ENCODE peak calls at places on chromosomes 11 and 22, in ten cellular contexts. W is adrenal gland; I is CD4-positive, CD25-positive, alpha-beta regulatory T cell; K is fibroblast of the aortic adventitia; L is neuronal stem cell; Y is adipocyte; V is K562; J is AG04450; B is astrocyte of the spinal cord; R is right lobe of liver. H is an unnamed sample.
A peak's percentile ranks its signal among the peaks of the same experiment; 100 is the strongest.

GRCh38 chr11:45921561-45922424 is 663 bp upstream of the LARGE2 start:
- DNase-seq in W (peak; percentile 50), I (peak; percentile 20), K (no peak), L (peak; percentile 65), Y (no peak), V (no peak), J (no peak), B (no peak), R (peak; percentile 75), H (no peak)

GRCh38 chr22:16967453-16968217 is 40.4 kb downstream of the GAB4 start:
- DNase-seq in W (no peak), I (no peak), K (no peak), L (no peak), Y (no peak), V (no peak), J (no peak), B (no peak), R (no peak), H (no peak)

GRCh38 chr22:28903719-28904118 is 20.3 kb downstream of the ZNRF3 start:
- DNase-seq in W (peak; percentile 60), I (no peak), K (peak; percentile 19), L (no peak), Y (no peak), V (no peak), J (no peak), B (no peak), R (no peak), H (no peak)

GRCh38 chr22:23226497-23226850 is 46.2 kb downstream of the BCR start:
- DNase-seq in W (no peak), I (no peak), K (no peak), L (no peak), Y (no peak), V (no peak), J (no peak), B (no peak), R (no peak), H (no peak)

GRCh38 chr22:28506207-28506606 is 173.4 kb downstream of the TTC28 start:
- DNase-seq in W (no peak), I (no peak), K (no peak), L (no peak), Y (no peak), V (no peak), J (no peak), B (no peak), R (no peak), H (no peak)

GRCh38 chr22:31750365-31751284 is 693 bp upstream of the PRR14L start:
- DNase-seq in W (no peak), I (no peak), K (no peak), L (no peak), Y (no peak), V (no peak), J (no peak), B (no peak), R (no peak), H (no peak)

GRCh38 chr22:29331213-29331612 is 15.7 kb upstream of the RASL10A start:
- DNase-seq in W (peak; percentile 77), I (no peak), K (no peak), L (no peak), Y (no peak), V (no peak), J (no peak), B (peak; percentile 61), R (no peak), H (no peak)

GRCh38 chr22:48919851-48920589 is 907.7 kb downstream of the BRD1 start:
- DNase-seq in W (no peak), I (no peak), K (no peak), L (no peak), Y (no peak), V (no peak), J (no peak), B (no peak), R (no peak), H (no peak)

GRCh38 chr11:58006940-58007339 is 16.7 kb upstream of the OR9Q1 start:
- DNase-seq in W (no peak), I (no peak), K (peak; percentile 45), L (no peak), Y (no peak), V (no peak), J (peak; percentile 26), B (no peak), R (no peak), H (no peak)

GRCh38 chr11:65586676-65587075 is 8.9 kb downstream of the KCNK7 start:
- DNase-seq in W (no peak), I (no peak), K (peak; percentile 69), L (peak; percentile 78), Y (no peak), V (no peak), J (no peak), B (no peak), R (no peak), H (no peak)

GRCh38 chr22:37167981-37168647 is 18.4 kb upstream of the IL2RB start:
- DNase-seq in W (peak; percentile 12), I (no peak), K (no peak), L (no peak), Y (no peak), V (no peak), J (no peak), B (no peak), R (peak; percentile 43), H (no peak)

GRCh38 chr11:70142171-70142875 is 60.8 kb upstream of the FADD start:
- DNase-seq in W (no peak), I (no peak), K (no peak), L (peak; percentile 40), Y (no peak), V (no peak), J (no peak), B (no peak), R (no peak), H (no peak)
- H3K4me3 ChIP-seq in W (no peak overlapping the region), I (no peak overlapping the region), K (no peak overlapping the region), L (no peak overlapping the region), Y (no peak overlapping the region), V (no peak overlapping the region), J (no peak overlapping the region), B (no peak overlapping the region), R (no peak overlapping the region), H (no peak overlapping the region)

GRCh38 chr11:91871791-91872190 is 352.8 kb upstream of the FAT3 start:
- DNase-seq in W (no peak), I (no peak), K (no peak), L (no peak), Y (no peak), V (no peak), J (no peak), B (peak; percentile 8), R (no peak), H (no peak)
- H3K4me3 ChIP-seq in W (no peak overlapping the region), I (no peak overlapping the region), K (no peak overlapping the region), L (no peak overlapping the region), Y (no peak overlapping the region), V (no peak overlapping the region), J (no peak overlapping the region), B (no peak overlapping the region), R (no peak overlapping the region), H (no peak overlapping the region)

GRCh38 chr22:26336773-26337172 is 92.3 kb upstream of the ASPHD2 start:
- DNase-seq in W (no peak), I (no peak), K (no peak), L (no peak), Y (no peak), V (no peak), J (no peak), B (no peak), R (no peak), H (no peak)

GRCh38 chr22:26330971-26331625 is 98.0 kb upstream of the ASPHD2 start:
- DNase-seq in W (peak; percentile 30), I (peak; percentile 27), K (peak; percentile 38), L (peak; percentile 60), Y (peak; percentile 62), V (peak; percentile 88), J (no peak), B (peak; percentile 17), R (peak; percentile 48), H (peak; percentile 5)

GRCh38 chr22:26328221-26328620 is 100.8 kb upstream of the ASPHD2 start:
- DNase-seq in W (no peak), I (no peak), K (no peak), L (no peak), Y (no peak), V (no peak), J (no peak), B (no peak), R (no peak), H (no peak)

GRCh38 chr22:26334232-26334631 is 94.8 kb upstream of the ASPHD2 start:
- DNase-seq in W (no peak), I (no peak), K (no peak), L (no peak), Y (no peak), V (no peak), J (no peak), B (no peak), R (no peak), H (no peak)

GRCh38 chr22:26333088-26333800 is 95.8 kb upstream of the ASPHD2 start:
- DNase-seq in W (no peak), I (no peak), K (no peak), L (no peak), Y (no peak), V (no peak), J (no peak), B (no peak), R (no peak), H (no peak)
- H3K4me3 ChIP-seq in W (no peak overlapping the region), I (no peak overlapping the region), K (no peak overlapping the region), L (no peak overlapping the region), Y (no peak overlapping the region), V (no peak overlapping the region), J (no peak overlapping the region), B (no peak overlapping the region), R (no peak overlapping the region), H (no peak overlapping the region)

GRCh38 chr11:43790444-43790794 is 90.2 kb upstream of the ALKBH3 start:
- DNase-seq in W (no peak), I (no peak), K (no peak), L (no peak), Y (peak; percentile 29), V (no peak), J (no peak), B (no peak), R (no peak), H (peak; percentile 13)

GRCh38 chr11:43786016-43786415 is 94.6 kb upstream of the ALKBH3 start:
- DNase-seq in W (no peak), I (no peak), K (no peak), L (no peak), Y (no peak), V (no peak), J (no peak), B (no peak), R (no peak), H (no peak)

GRCh38 chr11:43787823-43788222 is 92.8 kb upstream of the ALKBH3 start:
- DNase-seq in W (no peak), I (no peak), K (no peak), L (no peak), Y (no peak), V (no peak), J (no peak), B (no peak), R (no peak), H (no peak)

GRCh38 chr11:43789700-43790443 is 90.8 kb upstream of the ALKBH3 start:
- DNase-seq in W (no peak), I (no peak), K (peak; percentile 77), L (no peak), Y (peak; percentile 74), V (no peak), J (no peak), B (peak; percentile 54), R (no peak), H (peak; percentile 15)

GRCh38 chr11:43788394-43788793 is 92.2 kb upstream of the ALKBH3 start:
- DNase-seq in W (peak; percentile 29), I (no peak), K (no peak), L (peak; percentile 1), Y (no peak), V (no peak), J (no peak), B (no peak), R (no peak), H (peak; percentile 36)
- H3K4me3 ChIP-seq in W (no peak overlapping the region), I (no peak overlapping the region), K (no peak overlapping the region), L (no peak overlapping the region), Y (no peak overlapping the region), V (no peak overlapping the region), J (no peak overlapping the region), B (no peak overlapping the region), R (no peak overlapping the region), H (no peak overlapping the region)

GRCh38 chr11:125627236-125627910 is 2.4 kb downstream of the CHEK1 start:
- DNase-seq in W (no peak), I (no peak), K (peak; percentile 25), L (no peak), Y (peak; percentile 27), V (no peak), J (no peak), B (peak; percentile 58), R (no peak), H (no peak)
- H3K4me3 ChIP-seq in W (no peak overlapping the region), I (peak overlapping the region; percentile 88), K (peak overlapping the region; percentile 88), L (peak overlapping the region; percentile 70), Y (peak overlapping the region; percentile 83), V (peak overlapping the region; percentile 80), J (peak overlapping the region; percentile 75), B (peak overlapping the region; percentile 82), R (no peak overlapping the region), H (peak overlapping the region; percentile 85)

H was measured in skeletal muscle cell.